ENCODE peak calls at places on chromosomes 7 and 10, in five cellular contexts. A, Y, C, B and F are unnamed samples.
A peak's percentile ranks its signal among the peaks of the same experiment; 100 is the strongest.

GRCh38 chr7:102198557-102198956 is 88.1 kb upstream of the SH2B2 start:
- DNase-seq in Y (no peak), A (no peak), B (no peak), C (no peak), F (no peak)

GRCh38 chr10:50576995-50577394 is 46.8 kb downstream of the SGMS1 start:
- DNase-seq in A (no peak), B (no peak), C (no peak), Y (no peak), F (no peak)

GRCh38 chr10:96863922-96864543 is 31.9 kb downstream of the LCOR start:
- DNase-seq in B (peak; percentile 73), A (peak; percentile 40), Y (peak; percentile 31), C (no peak), F (no peak)

GRCh38 chr10:22370320-22370719 is 25.0 kb downstream of the SPAG6 start:
- DNase-seq in C (no peak), B (no peak), A (no peak), Y (no peak), F (no peak)

GRCh38 chr7:158314394-158314793 is 273.2 kb downstream of the PTPRN2 start:
- DNase-seq in Y (no peak), C (no peak), B (no peak), A (no peak), F (no peak)

GRCh38 chr10:33134011-33134751 is 176.2 kb upstream of the ITGB1 start:
- DNase-seq in B (peak; percentile 99), A (peak; percentile 88), C (no peak), Y (peak; percentile 61), F (no peak)

GRCh38 chr10:48733329-48733728 is 48.7 kb downstream of the WDFY4 start:
- DNase-seq in B (no peak), C (no peak), A (no peak), Y (no peak), F (no peak)

GRCh38 chr7:11817111-11817710 is 14.8 kb downstream of the THSD7A start:
- DNase-seq in A (no peak), Y (no peak), B (peak; percentile 59), C (no peak), F (no peak)

GRCh38 chr10:18140149-18140956 is at the start of gene CACNB2:
- DNase-seq in Y (peak; percentile 87), A (peak; percentile 51), B (peak; percentile 69), C (peak; percentile 52), F (no peak)

GRCh38 chr10:128922619-128923018 is 544.4 kb upstream of the MGMT start:
- DNase-seq in Y (no peak), B (no peak), C (no peak), A (no peak), F (no peak)

GRCh38 chr7:130985361-130985760 is 251.4 kb upstream of the KLF14 start:
- DNase-seq in C (no peak), B (no peak), A (no peak), Y (no peak), F (no peak)

GRCh38 chr7:333399-333776 is 43.4 kb downstream of the FOXL3 start:
- DNase-seq in A (no peak), B (peak; percentile 26), Y (peak; percentile 50), C (peak; percentile 15), F (no peak)

GRCh38 chr7:143512488-143513340 is 35.0 kb downstream of the TAS2R41 start:
- DNase-seq in C (no peak), Y (peak; percentile 36), B (no peak), A (no peak), F (no peak)

GRCh38 chr7:78448915-78449314 is 650.3 kb downstream of the PHTF2 start:
- DNase-seq in C (no peak), A (no peak), Y (no peak), B (no peak), F (no peak)

GRCh38 chr7:140696024-140696678 is 357 bp upstream of the NDUFB2 start:
- DNase-seq in C (peak; percentile 92), A (peak; percentile 89), B (peak; percentile 91), Y (peak; percentile 98), F (peak; percentile 8)

GRCh38 chr7:46725838-46726237 is 804.8 kb upstream of the IGFBP3 start:
- DNase-seq in A (peak; percentile 40), Y (no peak), B (peak; percentile 38), C (no peak), F (no peak)

GRCh38 chr10:43969506-43969905 is 320.8 kb upstream of the ZNF32 start:
- DNase-seq in C (no peak), Y (no peak), A (no peak), B (no peak), F (no peak)

GRCh38 chr7:25952277-25953057 is 199.5 kb upstream of the NFE2L3 start:
- DNase-seq in C (no peak), A (no peak), Y (no peak), B (no peak), F (no peak)

GRCh38 chr10:112896722-112897121 is 53.3 kb upstream of the TCF7L2 start:
- DNase-seq in A (no peak), C (no peak), Y (peak; percentile 2), B (peak; percentile 25), F (no peak)

GRCh38 chr10:131732631-131733127 is 168.1 kb upstream of the PPP2R2D start:
- DNase-seq in A (no peak), B (no peak), C (no peak), Y (no peak), F (no peak)

GRCh38 chr7:150945853-150946825 is 32.0 kb downstream of the KCNH2 start:
- DNase-seq in C (no peak), A (no peak), B (peak; percentile 62), Y (peak; percentile 12), F (no peak)

GRCh38 chr10:120979435-120980315 is 128.5 kb downstream of the WDR11 start:
- DNase-seq in B (peak; percentile 2), C (peak; percentile 32), Y (no peak), A (no peak), F (no peak)

GRCh38 chr7:139482662-139483466 is 609 bp downstream of the KLRG2 start:
- DNase-seq in Y (peak; percentile 43), A (no peak), C (peak; percentile 31), B (peak; percentile 18), F (no peak)

GRCh38 chr7:109984726-109985125 is 1106.2 kb upstream of the LRRN3 start:
- DNase-seq in C (no peak), A (peak; percentile 2), Y (no peak), B (no peak), F (no peak)

GRCh38 chr7:104825099-104825498 is 188.9 kb upstream of the KMT2E start:
- DNase-seq in Y (no peak), B (no peak), C (no peak), A (no peak), F (no peak)

DNA sequence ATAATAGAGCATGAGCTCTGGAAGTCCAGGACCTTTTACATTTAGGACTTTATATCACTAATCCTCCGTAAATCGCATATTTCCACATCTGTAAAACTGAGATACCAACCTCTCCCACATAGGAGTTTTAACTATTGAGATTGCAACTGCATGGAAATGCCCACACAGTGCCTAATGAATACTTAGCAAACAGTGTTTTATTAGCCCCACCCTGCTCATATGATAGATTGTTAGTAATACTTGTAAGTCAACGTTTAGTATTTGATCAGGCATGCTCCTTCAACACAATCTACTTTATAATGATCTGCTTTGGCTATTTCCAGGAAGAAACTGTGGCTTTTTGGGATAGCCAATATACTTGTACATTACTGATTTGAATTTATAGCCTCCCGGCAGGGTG is 8.5 kb downstream of the PDZD8 start:
- DNase-seq in A (no peak), B (no peak), C (no peak), Y (no peak), F (no peak)
- H3K9ac ChIP-seq in A (no peak overlapping the region), B (no peak overlapping the region), C (no peak overlapping the region), Y (no peak overlapping the region), F (no peak overlapping the region)

GRCh38 chr7:4209126-4209525 is 473.0 kb upstream of the FOXK1 start:
- DNase-seq in A (no peak), B (no peak), Y (no peak), C (no peak), F (no peak)

GRCh38 chr7:4210821-4211220 is 471.3 kb upstream of the FOXK1 start:
- DNase-seq in B (no peak), C (no peak), A (no peak), Y (no peak), F (no peak)

GRCh38 chr7:4209966-4210365 is 472.1 kb upstream of the FOXK1 start:
- DNase-seq in A (no peak), Y (no peak), B (no peak), C (no peak), F (no peak)

GRCh38 chr7:4212376-4212775 is 469.7 kb upstream of the FOXK1 start:
- DNase-seq in Y (no peak), A (no peak), C (no peak), B (no peak), F (no peak)

DNA sequence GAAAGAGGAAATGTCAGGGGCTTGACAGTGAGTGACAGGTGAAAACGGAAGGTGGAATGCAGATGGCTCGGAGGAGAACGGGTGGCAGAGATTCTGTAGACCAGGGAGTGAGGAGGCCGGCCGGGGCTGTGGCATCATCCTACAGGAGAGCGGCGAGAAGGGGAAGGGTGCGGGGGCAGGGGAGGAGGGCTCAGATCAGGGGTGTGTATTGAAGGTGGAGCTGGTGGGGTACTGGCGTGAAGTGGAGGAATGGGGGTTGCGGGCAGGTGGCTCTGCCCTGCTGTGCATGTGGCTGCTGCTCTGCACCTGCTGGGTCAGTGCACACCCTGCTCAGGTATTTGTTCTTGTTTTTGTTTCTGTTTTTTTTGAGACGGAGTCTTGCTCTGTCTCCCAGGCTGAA is 470.8 kb upstream of the FOXK1 start:
- DNase-seq in Y (no peak), B (no peak), A (no peak), C (no peak), F (no peak)
- H3K9ac ChIP-seq in Y (no peak overlapping the region), B (no peak overlapping the region), A (no peak overlapping the region), C (no peak overlapping the region), F (no peak overlapping the region)

DNA sequence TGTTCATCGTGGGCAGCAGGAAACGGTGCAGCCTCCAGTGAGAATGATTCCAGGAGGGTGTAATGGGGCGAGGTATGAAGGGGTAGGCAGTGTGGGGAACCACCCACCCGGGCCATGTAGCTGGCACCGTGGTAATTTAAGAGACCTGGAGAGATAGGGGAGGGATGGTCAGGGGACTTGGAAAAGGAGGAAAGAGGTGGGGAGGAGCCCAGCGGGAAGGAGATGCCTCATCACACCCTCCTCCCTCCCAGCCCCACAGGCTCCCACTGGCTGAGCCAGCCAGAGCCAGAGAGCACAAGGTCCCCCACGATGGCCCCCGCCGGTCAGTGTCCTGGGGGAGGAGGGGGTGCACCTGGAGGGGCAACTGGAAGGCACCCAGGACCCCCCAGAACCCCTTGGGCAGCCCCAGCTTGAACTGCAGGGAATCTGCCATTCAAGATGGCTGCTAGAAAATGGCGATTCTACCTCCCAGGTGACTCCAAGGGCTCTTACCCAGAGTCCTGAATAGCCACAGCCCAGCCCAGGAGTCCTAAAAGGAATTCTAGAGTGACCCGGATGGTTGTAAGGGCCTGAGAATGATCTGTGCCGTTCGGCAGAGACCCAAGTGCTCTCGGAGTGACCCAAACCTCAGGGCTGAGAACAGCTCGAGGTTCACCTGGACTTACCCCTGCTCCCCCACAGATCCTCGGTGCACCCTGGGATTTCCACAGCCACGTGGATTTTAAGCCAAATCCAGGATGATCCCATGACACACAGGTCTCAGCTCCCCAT is 28.8 kb downstream of the CALML3 start:
- DNase-seq in A (no peak), C (no peak), Y (no peak), B (no peak), F (no peak)
- H3K9ac ChIP-seq in A (no peak overlapping the region), C (no peak overlapping the region), Y (no peak overlapping the region), B (no peak overlapping the region), F (no peak overlapping the region)

GRCh38 chr10:78207776-78208175 is 174.1 kb downstream of the RPS24 start:
- DNase-seq in C (no peak), A (no peak), Y (no peak), B (no peak), F (no peak)
- H3K9ac ChIP-seq in C (no peak overlapping the region), A (no peak overlapping the region), Y (no peak overlapping the region), B (no peak overlapping the region), F (no peak overlapping the region)